ENCODE peak calls at places on chromosomes 13 and 19, in six cellular contexts. I is Caco-2; F is endodermal cell; P is heart left ventricle; Z is naive thymus-derived CD4-positive, alpha-beta T cell; V is MM.1S. D is an unnamed sample. For H3K27me3, the result is how much of the 10 kb centered on the place peaks cover.

GRCh38 chr13:73653688-73654087 is 480.5 kb downstream of the KLF12 start:
- DNase-seq in F (no peak), V (no peak), P (no peak), I (no peak), Z (no peak), D (no peak)

GRCh38 chr13:67416047-67416925 is 186.2 kb upstream of the PCDH9 start:
- DNase-seq in F (peak), Z (no peak), I (peak), P (peak), V (no peak), D (no peak)

GRCh38 chr19:6023085-6023682 is 45.2 kb upstream of the RANBP3 start:
- DNase-seq in V (no peak), I (no peak), P (peak), F (no peak), Z (no peak), D (no peak)

GRCh38 chr19:1847684-1848398 is 442 bp downstream of the REXO1 start:
- DNase-seq in Z (peak), P (peak), I (peak), V (no peak), F (peak), D (no peak)

GRCh38 chr13:108922108-108922507 is 292.7 kb downstream of the MYO16 start:
- DNase-seq in F (no peak), P (no peak), I (no peak), Z (no peak), V (no peak), D (no peak)

GRCh38 chr13:94201022-94201421 is 278.5 kb downstream of the DCT start:
- DNase-seq in I (no peak), P (no peak), Z (no peak), F (no peak), V (no peak), D (no peak)

GRCh38 chr19:9863759-9864158 is 28.6 kb downstream of the PIN1 start:
- DNase-seq in Z (no peak), P (no peak), V (no peak), F (no peak), I (no peak), D (no peak)

GRCh38 chr19:33904681-33905080 is 108.0 kb downstream of the KCTD15 start:
- DNase-seq in F (peak), I (no peak), Z (no peak), V (no peak), P (no peak), D (no peak)

GRCh38 chr19:11457115-11457514 is 21.7 kb downstream of the PRKCSH start:
- DNase-seq in V (no peak), F (peak), Z (no peak), P (no peak), I (no peak), D (no peak)

GRCh38 chr19:18577365-18577914 is 5.8 kb downstream of the UBA52 start:
- DNase-seq in V (no peak), F (no peak), P (no peak), Z (no peak), I (no peak), D (no peak)

GRCh38 chr19:39303373-39304184 is 7.4 kb downstream of the IFNL1 start:
- DNase-seq in V (no peak), P (no peak), I (peak), Z (no peak), F (peak), D (no peak)

GRCh38 chr13:112971288-112971643 is 2.3 kb downstream of the MCF2L start:
- DNase-seq in F (no peak), V (no peak), Z (no peak), I (no peak), P (peak), D (no peak)

GRCh38 chr19:45087531-45087930 is 5.4 kb upstream of the PPP1R37 start:
- DNase-seq in I (no peak), F (no peak), V (no peak), P (no peak), Z (peak), D (peak)

GRCh38 chr19:29872224-29872731 is 60.5 kb downstream of the CCNE1 start:
- DNase-seq in P (no peak), Z (no peak), V (no peak), F (peak), I (no peak), D (no peak)

GRCh38 chr13:48586591-48587103 is 53.8 kb upstream of the RCBTB2 start:
- DNase-seq in Z (no peak), P (no peak), I (no peak), V (no peak), F (no peak), D (no peak)

GRCh38 chr13:30918662-30919405 is 12.8 kb downstream of the MEDAG start:
- DNase-seq in I (no peak), F (no peak), V (no peak), Z (no peak), P (no peak), D (no peak)

GRCh38 chr13:97278395-97279078 is 56.4 kb downstream of the MBNL2 start:
- DNase-seq in F (no peak), I (no peak), P (no peak), Z (no peak), V (no peak), D (no peak)

GRCh38 chr13:97281028-97281427 is 58.9 kb downstream of the MBNL2 start:
- DNase-seq in V (no peak), P (no peak), Z (no peak), I (no peak), F (no peak), D (no peak)

GRCh38 chr13:97279079-97279411 is 56.9 kb downstream of the MBNL2 start:
- DNase-seq in I (no peak), Z (no peak), V (no peak), F (no peak), P (no peak), D (no peak)

GRCh38 chr13:97279913-97280312 is 57.8 kb downstream of the MBNL2 start:
- DNase-seq in Z (no peak), P (no peak), F (no peak), I (no peak), V (no peak), D (no peak)

DNA sequence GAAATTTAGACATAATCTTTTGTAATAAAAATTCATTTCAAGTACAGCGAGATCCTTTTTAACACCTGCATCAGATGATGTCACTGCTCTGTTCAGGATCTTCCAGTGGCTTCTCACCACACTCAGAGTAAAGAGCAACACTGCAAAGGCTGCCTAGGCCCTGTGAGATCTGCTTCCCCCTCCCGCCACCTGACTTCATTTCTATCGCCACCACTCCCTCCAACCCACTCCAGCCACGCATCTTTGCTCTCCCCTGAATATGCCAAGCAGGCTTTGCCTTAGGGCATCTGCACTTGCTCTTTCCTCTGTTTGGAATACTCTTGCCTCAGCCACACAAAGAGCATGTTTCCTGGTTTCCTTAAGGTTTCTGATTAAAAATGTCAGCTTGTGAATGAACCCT is 58.3 kb downstream of the MBNL2 start:
- DNase-seq in F (no peak), Z (no peak), V (no peak), P (no peak), I (no peak), D (no peak)
- H3K27me3 ChIP-seq in F (under half), Z (under half), V (under half), P (under half), I (under half), D (under half)

GRCh38 chr13:28495586-28496564 is 947 bp upstream of the FLT1 start:
- DNase-seq in I (no peak), P (no peak), V (no peak), Z (no peak), F (peak), D (no peak)
- H3K27me3 ChIP-seq in I (under half), P (half or more), V (under half), Z (under half), F (half or more), D (under half)

GRCh38 chr19:46210634-46211033 is 18.9 kb upstream of the IGFL1 start:
- DNase-seq in F (no peak), V (no peak), I (no peak), P (no peak), Z (no peak), D (no peak)
- H3K27me3 ChIP-seq in F (under half), V (half or more), I (under half), P (under half), Z (under half), D (under half)

GRCh38 chr13:76778906-76779305 is 107.3 kb downstream of the KCTD12 start:
- DNase-seq in V (no peak), P (no peak), Z (no peak), I (no peak), F (no peak), D (no peak)

GRCh38 chr13:76773695-76774094 is 112.5 kb downstream of the KCTD12 start:
- DNase-seq in V (no peak), F (no peak), P (no peak), Z (no peak), I (no peak), D (no peak)

GRCh38 chr13:76769238-76769859 is 116.9 kb downstream of the KCTD12 start:
- DNase-seq in F (no peak), V (no peak), I (no peak), P (no peak), Z (no peak), D (no peak)

GRCh38 chr13:76775031-76775740 is 111.0 kb downstream of the KCTD12 start:
- DNase-seq in P (no peak), I (no peak), Z (no peak), V (no peak), F (no peak), D (no peak)
- H3K27me3 ChIP-seq in P (under half), I (under half), Z (under half), V (under half), F (under half), D (under half)

DNA sequence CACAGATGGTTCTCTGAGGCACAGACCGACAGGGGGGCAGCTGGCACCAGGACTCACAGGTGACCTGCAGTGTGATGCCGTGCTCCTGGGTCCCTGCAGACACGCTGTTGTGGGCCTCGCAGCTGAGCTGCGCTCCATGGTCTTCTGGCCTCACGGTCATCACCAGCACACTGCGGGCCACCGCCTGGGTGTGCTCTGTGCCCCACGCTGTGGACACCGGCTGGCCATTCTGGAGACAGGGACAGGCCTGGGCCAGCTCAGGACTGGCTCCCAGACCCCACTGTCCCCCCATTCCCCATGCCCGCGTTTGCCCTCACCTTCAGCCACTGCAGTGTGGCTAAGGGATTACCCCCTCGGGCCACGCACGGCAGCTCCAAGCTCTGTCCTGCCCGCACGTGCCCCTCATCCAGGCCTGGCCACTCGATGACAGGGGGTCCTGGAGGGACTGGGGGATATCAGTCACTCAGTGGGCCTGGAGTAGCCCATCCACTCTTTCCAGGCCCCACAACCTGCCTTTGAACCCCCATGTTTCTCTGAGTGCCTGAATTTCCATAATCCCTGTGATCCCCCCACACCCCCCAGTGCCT is 3.3 kb downstream of the NPHS1 start:
- DNase-seq in Z (no peak), F (no peak), P (no peak), I (no peak), V (no peak), D (no peak)
- H3K27me3 ChIP-seq in Z (under half), F (half or more), P (half or more), I (under half), V (half or more), D (under half)

GRCh38 chr19:35513231-35513974 is at the start of gene DMKN:
- DNase-seq in V (no peak), I (no peak), Z (no peak), F (peak), P (no peak), D (no peak)
- H3K27me3 ChIP-seq in V (half or more), I (under half), Z (under half), F (under half), P (under half), D (under half)

D was measured in effector memory CD4-positive, alpha-beta T cell.